ENCODE peak calls at places on chromosomes 4 and X, in five cellular contexts. Z is fibroblast of mammary gland; N is activated naive CD4-positive, alpha-beta T cell treated with anti-CD3 and anti-CD28 coated beads, Interleukin-2, amount 10 ng/mL, durations not matched to agents 7 days and 5 days; W is iris pigment epithelial cell; E is fibroblast of gingiva. K is an unnamed sample.
A peak's percentile ranks its signal among the peaks of the same experiment; 100 is the strongest.

GRCh38 chr4:145216532-145216931 is 36.1 kb upstream of the OTUD4 start:
- DNase-seq in Z (peak; percentile 60), N (no peak), W (peak; percentile 52), E (peak; percentile 37), K (peak; percentile 28)

GRCh38 chr4:121307441-121308327 is 73.1 kb downstream of the QRFPR start:
- DNase-seq in Z (peak; percentile 68), N (peak; percentile 56), W (peak; percentile 69), E (peak; percentile 27), K (peak; percentile 51)

GRCh38 chr4:57064811-57065711 is 45.1 kb downstream of the IGFBP7 start:
- DNase-seq in Z (peak; percentile 96), N (no peak), W (peak; percentile 96), E (peak; percentile 95), K (peak; percentile 70)

GRCh38 chr4:24103434-24104168 is 213.8 kb upstream of the PPARGC1A start:
- DNase-seq in Z (peak; percentile 79), N (no peak), W (peak; percentile 71), E (peak; percentile 15), K (no peak)

GRCh38 chr4:48268956-48269860 is at the start of gene TEC:
- DNase-seq in Z (peak; percentile 56), N (no peak), W (peak; percentile 26), E (peak; percentile 57), K (peak; percentile 31)

GRCh38 chr4:79862842-79863241 is 210.2 kb downstream of the ANTXR2 start:
- DNase-seq in Z (no peak), N (no peak), W (no peak), E (no peak), K (no peak)

GRCh38 chrX:46733226-46733625 is 25.7 kb downstream of the SLC9A7 start:
- DNase-seq in Z (no peak), N (no peak), W (no peak), E (no peak), K (no peak)

GRCh38 chr4:110046588-110047049 is 133.9 kb downstream of the EGF start:
- DNase-seq in Z (peak; percentile 40), N (no peak), W (no peak), E (peak; percentile 73), K (no peak)

GRCh38 chr4:170025523-170026252 is 507 bp downstream of the MFAP3L start:
- DNase-seq in Z (peak; percentile 6), N (no peak), W (no peak), E (no peak), K (no peak)

GRCh38 chr4:5780831-5781480 is 70.0 kb downstream of the EVC start:
- DNase-seq in Z (peak; percentile 45), N (no peak), W (peak; percentile 59), E (no peak), K (peak; percentile 78)

GRCh38 chr4:4695497-4695896 is 153.6 kb upstream of the STX18 start:
- DNase-seq in Z (no peak), N (no peak), W (no peak), E (no peak), K (no peak)

GRCh38 chr4:55080174-55080865 is 45.1 kb downstream of the KDR start:
- DNase-seq in Z (peak; percentile 79), N (no peak), W (peak; percentile 76), E (peak; percentile 72), K (peak; percentile 47)

GRCh38 chr4:15938182-15938581 is 358 bp downstream of the FGFBP1 start:
- DNase-seq in Z (no peak), N (no peak), W (no peak), E (no peak), K (no peak)

GRCh38 chrX:17082831-17083230 is 136.4 kb downstream of the REPS2 start:
- DNase-seq in Z (peak; percentile 19), N (no peak), W (no peak), E (no peak), K (no peak)

GRCh38 chrX:54479471-54480122 is 16.4 kb downstream of the FGD1 start:
- DNase-seq in Z (no peak), N (no peak), W (no peak), E (no peak), K (no peak)

GRCh38 chr4:88803600-88804096 is 106.0 kb upstream of the NAP1L5 start:
- DNase-seq in Z (peak; percentile 98), N (no peak), W (peak; percentile 98), E (peak; percentile 97), K (peak; percentile 74)

GRCh38 chr4:179615704-179616103 is 2173.5 kb upstream of the AGA start:
- DNase-seq in Z (no peak), N (no peak), W (no peak), E (no peak), K (no peak)

GRCh38 chr4:25792200-25792791 is 70.5 kb downstream of the SEL1L3 start:
- DNase-seq in Z (no peak), N (no peak), W (no peak), E (no peak), K (no peak)

GRCh38 chrX:104137496-104137895 is 19.3 kb downstream of the SLC25A53 start:
- DNase-seq in Z (peak; percentile 50), N (no peak), W (peak; percentile 25), E (peak; percentile 21), K (peak; percentile 26)

GRCh38 chr4:124566030-124566429 is 146.5 kb downstream of the ANKRD50 start:
- DNase-seq in Z (no peak), N (no peak), W (no peak), E (no peak), K (no peak)

GRCh38 chr4:98444371-98444770 is 183.2 kb downstream of the RAP1GDS1 start:
- DNase-seq in Z (no peak), N (no peak), W (no peak), E (no peak), K (no peak)

GRCh38 chr4:3945511-3946290 is 179.5 kb downstream of the ADRA2C start:
- DNase-seq in Z (no peak), N (no peak), W (no peak), E (no peak), K (no peak)

GRCh38 chr4:139555705-139556070 is 331 bp downstream of the SETD7 start:
- DNase-seq in Z (no peak), N (no peak), W (no peak), E (no peak), K (peak; percentile 31)

GRCh38 chr4:111697176-111697962 is 447.9 kb upstream of the FAM241A start:
- DNase-seq in Z (no peak), N (no peak), W (no peak), E (no peak), K (no peak)

GRCh38 chrX:64204252-64204651 is 1.3 kb downstream of the AMER1 start:
- DNase-seq in Z (peak; percentile 1), N (no peak), W (no peak), E (no peak), K (no peak)

GRCh38 chr4:185322805-185323204 is 72.9 kb downstream of the LRP2BP start:
- DNase-seq in Z (no peak), N (no peak), W (peak; percentile 59), E (no peak), K (no peak)

GRCh38 chr4:107744532-107744931 is 24.5 kb upstream of the PAPSS1 start:
- DNase-seq in Z (no peak), N (no peak), W (no peak), E (no peak), K (no peak)

GRCh38 chr4:172648471-172648870 is 520.1 kb upstream of the GALNT7 start:
- DNase-seq in Z (peak; percentile 4), N (no peak), W (peak; percentile 8), E (no peak), K (no peak)

GRCh38 chr4:116531870-116532269 is 553.5 kb downstream of the TRAM1L1 start:
- DNase-seq in Z (no peak), N (no peak), W (peak; percentile 0), E (no peak), K (no peak)

GRCh38 chr4:118338981-118339765 is 13.6 kb downstream of the PRSS12 start:
- DNase-seq in Z (peak; percentile 65), N (no peak), W (peak; percentile 83), E (peak; percentile 59), K (no peak)

GRCh38 chr4:164617426-164617825 is 136.5 kb upstream of the SMIM31 start:
- DNase-seq in Z (no peak), N (no peak), W (no peak), E (no peak), K (no peak)

GRCh38 chrX:19557816-19558215 is 42.5 kb upstream of the MAP3K15 start:
- DNase-seq in Z (peak; percentile 13), N (no peak), W (no peak), E (no peak), K (no peak)

GRCh38 chrX:38664285-38664684 is 102.9 kb downstream of the TSPAN7 start:
- DNase-seq in Z (peak; percentile 59), N (peak; percentile 22), W (peak; percentile 54), E (peak; percentile 36), K (peak; percentile 67)

GRCh38 chrX:54482839-54483593 is 13.0 kb downstream of the FGD1 start:
- DNase-seq in Z (no peak), N (no peak), W (no peak), E (peak; percentile 23), K (peak; percentile 31)

GRCh38 chr4:81626851-81627250 is 155.1 kb upstream of the RASGEF1B start:
- DNase-seq in Z (no peak), N (no peak), W (no peak), E (no peak), K (no peak)

K was measured in AG08395.